ENCODE peak calls at places on chromosomes 6 and 20, in five cellular contexts. T is uterus; M is stomach; L is nephron progenitor cell; A is CD8-positive, alpha-beta T cell. N is an unnamed sample.

GRCh38 chr6:37695857-37696219 is 1.8 kb downstream of the MDGA1 start:
- DNase-seq in T (no peak), M (no peak), L (peak; percentile 29), A (no peak), N (no peak)

GRCh38 chr6:69059413-69059812 is 424.3 kb downstream of the ADGRB3 start:
- DNase-seq in T (no peak), M (no peak), L (no peak), A (no peak), N (no peak)

GRCh38 chr6:52297433-52297832 is 12.9 kb upstream of the MCM3 start:
- DNase-seq in T (no peak), M (no peak), L (no peak), A (no peak), N (no peak)

GRCh38 chr6:36685198-36685919 is 6.8 kb downstream of the CDKN1A start:
- DNase-seq in T (no peak), M (no peak), L (no peak), A (no peak), N (no peak)

GRCh38 chr6:166774770-166775169 is 147.7 kb upstream of the RPS6KA2 start:
- DNase-seq in T (no peak), M (no peak), L (no peak), A (no peak), N (no peak)

GRCh38 chr6:169165561-169166300 is 87.9 kb downstream of the THBS2 start:
- DNase-seq in T (no peak), M (peak; percentile 4), L (no peak), A (no peak), N (peak; percentile 53)

GRCh38 chr6:82954937-82955577 is 110.6 kb downstream of the UBE3D start:
- DNase-seq in T (no peak), M (no peak), L (no peak), A (no peak), N (no peak)

GRCh38 chr6:21800948-21801438 is 207.4 kb downstream of the SOX4 start:
- DNase-seq in T (no peak), M (no peak), L (peak; percentile 43), A (no peak), N (no peak)

GRCh38 chr6:132257561-132257960 is 143.7 kb downstream of the MOXD1 start:
- DNase-seq in T (no peak), M (peak; percentile 36), L (no peak), A (no peak), N (no peak)

GRCh38 chr6:53679446-53679933 is 13.9 kb upstream of the KLHL31 start:
- DNase-seq in T (no peak), M (no peak), L (no peak), A (no peak), N (no peak)
- TF ChIP-seq CTCF in T (peak; percentile 22), M (peak; percentile 20), L (peak; percentile 38), A (peak; percentile 42), N (peak; percentile 12)

GRCh38 chr6:131082335-131082734 is 19.3 kb upstream of the EPB41L2 start:
- DNase-seq in T (no peak), M (no peak), L (no peak), A (no peak), N (no peak)

GRCh38 chr6:131080084-131080483 is 17.0 kb upstream of the EPB41L2 start:
- DNase-seq in T (no peak), M (no peak), L (no peak), A (no peak), N (no peak)

GRCh38 chr6:131083687-131084086 is 20.6 kb upstream of the EPB41L2 start:
- DNase-seq in T (no peak), M (no peak), L (no peak), A (no peak), N (no peak)

GRCh38 chr6:131084982-131085381 is 21.9 kb upstream of the EPB41L2 start:
- DNase-seq in T (no peak), M (no peak), L (no peak), A (no peak), N (no peak)
- TF ChIP-seq CTCF in T (no peak), M (no peak), L (no peak), A (no peak), N (no peak)

GRCh38 chr6:56244528-56245253 is 2.7 kb downstream of the COL21A1 start:
- DNase-seq in T (no peak), M (no peak), L (no peak), A (no peak), N (no peak)

GRCh38 chr6:56247654-56248122 is 308 bp upstream of the COL21A1 start:
- DNase-seq in T (no peak), M (no peak), L (no peak), A (no peak), N (no peak)

GRCh38 chr6:56246544-56246940 is 838 bp downstream of the COL21A1 start:
- DNase-seq in T (no peak), M (no peak), L (peak; percentile 3), A (no peak), N (peak; percentile 22)

GRCh38 chr6:56245903-56246351 is 1.5 kb downstream of the COL21A1 start:
- DNase-seq in T (no peak), M (no peak), L (no peak), A (no peak), N (no peak)

DNA sequence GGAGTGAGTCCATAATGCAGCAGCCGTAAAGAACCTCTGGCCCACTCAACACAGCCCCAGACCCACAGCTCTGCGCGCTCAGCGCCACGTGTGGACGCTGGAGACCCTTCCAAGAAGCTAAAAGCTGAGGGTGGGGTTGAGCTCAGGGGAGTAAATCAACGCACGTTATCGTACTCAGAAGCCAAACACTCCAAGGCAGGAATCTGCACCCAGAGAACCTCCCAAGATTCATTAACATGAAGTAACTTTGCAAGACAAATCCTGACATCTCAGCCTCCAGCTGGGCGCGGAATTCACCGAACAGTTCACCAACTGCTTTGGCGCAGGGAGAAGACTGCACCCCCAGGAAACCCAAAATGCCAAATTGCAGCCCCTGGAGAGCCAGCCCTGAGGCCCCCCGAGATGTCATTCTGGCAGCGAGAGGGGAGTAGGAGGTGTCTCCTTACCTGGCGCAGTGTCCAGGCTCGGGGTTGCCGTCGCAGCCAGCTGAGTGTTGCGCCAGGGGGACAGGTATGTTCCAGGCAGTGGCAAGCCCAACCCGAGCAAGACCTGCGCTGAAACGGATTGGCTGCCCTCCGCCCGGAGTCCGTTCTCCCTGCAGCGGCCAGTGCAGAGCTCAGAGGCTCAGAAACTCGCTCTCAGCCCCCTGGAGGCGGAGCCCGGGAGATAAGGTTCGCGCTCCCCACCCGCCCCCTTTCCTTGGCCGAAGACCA is at the start of gene COL21A1:
- DNase-seq in T (peak; percentile 69), M (no peak), L (peak; percentile 83), A (no peak), N (peak; percentile 82)
- TF ChIP-seq CTCF in T (no peak), M (no peak), L (peak; percentile 31), A (no peak), N (peak; percentile 36)

GRCh38 chr20:53943522-53944291 is 126.7 kb downstream of the BCAS1 start:
- DNase-seq in T (no peak), M (no peak), L (no peak), A (peak; percentile 12), N (no peak)
- TF ChIP-seq CTCF in T (peak; percentile 39), M (no peak), L (peak; percentile 59), A (peak; percentile 68), N (peak; percentile 50)

GRCh38 chr6:686528-686927 is 6.4 kb downstream of the EXOC2 start:
- DNase-seq in T (no peak), M (no peak), L (no peak), A (no peak), N (no peak)
- TF ChIP-seq CTCF in T (peak; percentile 13), M (no peak), L (peak; percentile 24), A (no peak), N (no peak)

N was measured in tibial artery.